ENCODE peak calls at places on chromosomes 1 and 21, in seven cellular contexts. P is GM23338, H is Karpas-422, F is H1, C is K562, Y is fibroblast of lung, A is PC-9. X is an unnamed sample. For H3K79me2, the result is how much of the 10 kb centered on the place peaks cover.

GRCh38 chr1:101588677-101589076 is 351.9 kb downstream of the S1PR1 start:
- DNase-seq in P (no peak), A (no peak), Y (no peak), C (no peak), H (no peak), F (no peak), X (no peak)

GRCh38 chr1:42930178-42931107 is 28.2 kb downstream of the SLC2A1 start:
- DNase-seq in A (no peak), F (no peak), Y (no peak), H (no peak), P (no peak), C (no peak), X (no peak)

GRCh38 chr1:174982971-174983689 is 16.6 kb upstream of the CACYBP start:
- DNase-seq in P (peak), F (no peak), C (peak), A (peak), Y (peak), H (peak), X (no peak)

GRCh38 chr1:106502659-106503058 is 553.8 kb upstream of the PRMT6 start:
- DNase-seq in H (no peak), A (no peak), Y (no peak), P (no peak), F (no peak), C (no peak), X (no peak)

GRCh38 chr1:228299901-228300300 is 92.1 kb downstream of the OBSCN start:
- DNase-seq in F (no peak), A (no peak), C (no peak), P (no peak), H (no peak), Y (no peak), X (no peak)

GRCh38 chr1:53069265-53069662 is 7.3 kb downstream of the PODN start:
- DNase-seq in A (no peak), P (no peak), Y (no peak), H (no peak), F (peak), C (no peak), X (no peak)

GRCh38 chr1:115632251-115633026 is 9.3 kb upstream of the VANGL1 start:
- DNase-seq in H (no peak), P (peak), F (no peak), C (no peak), A (peak), Y (no peak), X (no peak)

GRCh38 chr21:33025471-33026298 is at the start of gene OLIG2:
- DNase-seq in F (peak), C (no peak), A (no peak), H (no peak), P (peak), Y (no peak), X (no peak)

GRCh38 chr1:10101929-10102328 is 69.2 kb downstream of the UBE4B start:
- DNase-seq in H (no peak), F (no peak), P (no peak), Y (no peak), C (no peak), A (no peak), X (no peak)

GRCh38 chr1:42186172-42186571 is 21.6 kb upstream of the GUCA2A start:
- DNase-seq in C (no peak), H (no peak), Y (peak), P (no peak), F (no peak), A (no peak), X (no peak)

GRCh38 chr1:46522184-46522968 is 29.1 kb downstream of the KNCN start:
- DNase-seq in F (peak), C (peak), Y (peak), P (no peak), A (peak), H (no peak), X (no peak)

GRCh38 chr1:164495915-164496314 is 63.1 kb upstream of the PBX1 start:
- DNase-seq in A (no peak), C (no peak), F (no peak), P (no peak), Y (no peak), H (no peak), X (no peak)
- H3K79me2 ChIP-seq in A (under half), C (under half), F (under half), P (under half), Y (under half), H (under half), X (under half)

DNA sequence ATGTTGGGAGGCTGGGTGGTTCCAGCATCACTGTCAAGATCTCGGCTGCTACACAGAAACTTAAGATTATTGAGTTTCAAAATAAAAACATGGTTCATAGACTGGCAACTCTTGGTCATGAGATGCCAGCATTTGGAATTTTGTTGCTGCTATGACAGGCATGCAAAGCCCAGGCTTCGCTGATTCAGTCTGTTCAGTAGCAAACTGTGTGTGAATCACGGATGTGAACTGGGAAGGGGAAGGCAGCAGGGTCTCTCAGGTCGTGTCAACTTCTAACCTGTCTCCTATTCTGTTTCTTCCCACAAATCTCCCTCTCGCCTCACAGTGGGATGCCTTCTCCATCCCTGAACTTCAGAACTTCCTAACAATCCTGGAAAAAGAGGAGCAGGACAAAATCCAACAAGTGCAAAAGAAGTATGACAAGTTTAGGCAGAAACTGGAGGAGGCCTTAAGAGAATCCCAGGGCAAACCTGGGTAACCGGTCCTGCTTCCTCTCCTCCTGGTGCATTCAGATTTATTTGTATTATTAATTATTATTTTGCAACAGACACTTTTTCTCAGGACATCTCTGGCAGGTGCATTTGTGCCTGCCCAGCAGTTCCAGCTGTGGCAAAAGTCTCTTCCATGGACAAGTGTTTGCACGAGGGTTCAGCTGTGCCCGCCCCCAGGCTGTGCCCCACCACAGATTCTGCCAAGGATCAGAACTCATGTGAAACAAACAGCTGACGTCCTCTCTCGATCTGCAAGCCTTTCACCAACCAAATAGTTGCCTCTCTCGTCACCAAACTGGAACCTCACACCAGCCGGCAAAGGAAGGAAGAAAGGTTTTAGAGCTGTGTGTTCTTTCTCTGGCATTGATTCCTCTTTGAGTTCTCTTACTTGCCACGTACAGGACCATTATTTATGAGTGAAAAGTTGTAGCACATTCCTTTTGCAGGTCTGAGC is 25.5 kb downstream of the EIF2D start:
- DNase-seq in C (no peak), Y (no peak), F (no peak), A (peak), H (no peak), P (no peak), X (no peak)
- H3K79me2 ChIP-seq in C (under half), Y (under half), F (under half), A (under half), H (under half), P (under half), X (under half)

GRCh38 chr1:2304282-2304681 is 76.2 kb downstream of the SKI start:
- DNase-seq in F (no peak), Y (no peak), H (no peak), P (no peak), A (no peak), C (no peak), X (no peak)
- H3K79me2 ChIP-seq in F (under half), Y (under half), H (under half), P (under half), A (under half), C (under half), X (under half)

GRCh38 chr1:222454782-222455181 is 93.1 kb downstream of the HHIPL2 start:
- DNase-seq in H (no peak), F (no peak), P (peak), Y (no peak), A (no peak), C (no peak), X (no peak)
- H3K79me2 ChIP-seq in H (under half), F (under half), P (under half), Y (under half), A (under half), C (under half), X (under half)

DNA sequence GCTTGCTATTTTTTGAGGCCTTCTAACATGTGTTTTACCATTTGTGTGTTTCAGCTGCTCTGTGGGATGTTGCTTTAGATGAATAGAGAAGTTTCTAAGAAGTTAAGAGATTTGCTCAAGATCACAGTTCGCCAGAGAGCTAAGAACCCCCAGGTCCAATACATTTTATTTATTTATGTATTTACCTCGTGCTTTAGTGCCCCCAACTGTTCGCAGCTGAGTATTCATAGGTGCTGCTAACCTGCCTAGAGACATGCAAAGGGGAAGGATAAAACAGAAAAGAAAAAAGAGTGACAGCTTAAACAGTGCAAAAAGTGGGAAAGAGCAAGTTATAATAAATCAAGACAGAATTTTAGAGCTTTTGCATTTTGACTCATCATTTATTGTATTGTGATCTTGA is 31.1 kb downstream of the NFYC start:
- DNase-seq in P (no peak), Y (no peak), A (no peak), C (no peak), F (no peak), H (peak), X (no peak)
- H3K79me2 ChIP-seq in P (half or more), Y (under half), A (half or more), C (half or more), F (half or more), H (half or more), X (half or more)

GRCh38 chr1:198157241-198157846 is 546 bp downstream of the NEK7 start:
- DNase-seq in F (peak), A (peak), H (peak), P (peak), Y (peak), C (peak), X (no peak)

GRCh38 chr1:198156111-198156744 is 570 bp upstream of the NEK7 start:
- DNase-seq in P (peak), C (peak), Y (peak), H (peak), F (peak), A (peak), X (no peak)

GRCh38 chr1:198157847-198158765 is 1.3 kb downstream of the NEK7 start:
- DNase-seq in C (peak), Y (peak), F (no peak), A (no peak), P (peak), H (peak), X (no peak)

GRCh38 chr1:198155253-198155652 is 1.5 kb upstream of the NEK7 start:
- DNase-seq in Y (peak), H (no peak), F (no peak), A (peak), P (no peak), C (no peak), X (no peak)

DNA sequence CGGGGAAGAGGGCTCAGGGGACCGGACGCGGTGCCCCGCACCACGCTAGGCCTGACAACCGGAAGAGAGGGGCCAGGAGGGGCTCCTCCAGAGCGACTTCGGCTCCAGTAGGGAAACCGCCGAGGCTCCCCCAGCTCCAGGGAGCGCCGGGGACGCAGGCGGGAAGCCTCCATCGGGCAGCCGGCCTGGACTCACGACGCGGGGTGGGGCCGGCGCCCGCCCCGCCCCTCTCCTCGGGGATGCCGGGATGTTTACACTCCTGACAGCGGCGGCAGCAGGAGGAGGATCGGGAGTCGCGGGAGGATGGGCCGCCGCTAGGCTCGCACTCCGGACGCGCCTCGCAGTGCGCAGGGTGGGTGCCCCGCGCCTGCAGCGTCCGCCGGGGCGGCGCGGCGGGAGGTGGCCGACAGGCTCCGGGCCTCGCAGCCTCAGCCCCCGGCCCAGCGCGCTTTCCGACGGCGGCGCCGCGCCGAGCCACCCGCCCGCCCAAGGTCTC is at the start of gene NEK7:
- DNase-seq in F (peak), A (peak), Y (peak), C (peak), P (peak), H (peak), X (no peak)
- H3K79me2 ChIP-seq in F (under half), A (under half), Y (under half), C (under half), P (under half), H (under half), X (under half)

GRCh38 chr1:6864166-6864565 is 78.9 kb downstream of the CAMTA1 start:
- DNase-seq in C (no peak), A (no peak), P (no peak), F (no peak), H (no peak), Y (no peak), X (no peak)

GRCh38 chr1:6868371-6869001 is 83.2 kb downstream of the CAMTA1 start:
- DNase-seq in Y (peak), H (no peak), P (no peak), A (no peak), F (no peak), C (no peak), X (no peak)

GRCh38 chr1:6869002-6869380 is 83.7 kb downstream of the CAMTA1 start:
- DNase-seq in H (no peak), Y (no peak), A (no peak), F (no peak), P (no peak), C (no peak), X (no peak)

GRCh38 chr1:6867688-6868370 is 82.6 kb downstream of the CAMTA1 start:
- DNase-seq in C (no peak), H (no peak), Y (no peak), P (no peak), F (no peak), A (no peak), X (no peak)

DNA sequence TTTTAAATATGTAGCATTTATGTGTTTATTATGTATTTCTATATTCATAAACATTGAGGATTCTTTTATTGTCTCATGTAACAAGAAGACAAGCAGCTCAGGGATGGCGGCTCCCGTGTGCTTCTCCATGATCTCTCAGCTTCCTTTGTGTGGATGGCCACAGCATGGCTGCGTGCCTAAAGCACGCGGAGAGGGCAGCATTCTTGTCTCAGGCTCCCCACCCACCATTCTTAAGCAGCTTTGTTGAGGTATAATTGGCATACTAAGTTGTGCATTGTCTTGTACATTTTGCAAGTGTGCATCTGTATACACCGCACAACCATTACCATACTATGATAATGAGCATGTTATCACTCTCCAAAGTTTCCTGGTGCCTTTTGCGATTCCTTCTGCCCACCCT is 81.6 kb downstream of the CAMTA1 start:
- DNase-seq in F (no peak), H (no peak), A (no peak), Y (no peak), C (no peak), P (peak), X (no peak)
- H3K79me2 ChIP-seq in F (half or more), H (half or more), A (under half), Y (under half), C (under half), P (half or more), X (under half)

GRCh38 chr21:29335720-29336119 is 37.0 kb downstream of the BACH1 start:
- DNase-seq in P (no peak), A (no peak), F (no peak), C (no peak), H (no peak), Y (peak), X (no peak)
- H3K79me2 ChIP-seq in P (under half), A (half or more), F (under half), C (half or more), H (half or more), Y (half or more), X (under half)

GRCh38 chr21:26055841-26056264 is 114.7 kb downstream of the APP start:
- DNase-seq in F (no peak), Y (no peak), H (no peak), A (peak), P (no peak), C (no peak), X (no peak)
- H3K79me2 ChIP-seq in F (half or more), Y (under half), H (under half), A (under half), P (half or more), C (under half), X (under half)